ENCODE peak calls at places on chromosomes 2 and 18, in six cellular contexts. One of them, this sample, is unnamed.

GRCh38 chr2:203623616-203624015 is 82.8 kb upstream of the CD28 start:
- DNase-seq in activated T-cell treated with anti-CD3 and anti-CD28 coated beads, Interleukin-2, amount 50 U/mL, for 72 hours: no peak
- DNase-seq in CD8-positive, alpha-beta memory T cell: no peak
- DNase-seq in psoas muscle: no peak
- DNase-seq in NCI-H345: peak; percentile 7
- DNase-seq in cardiac septum: no peak
- DNase-seq in this sample: peak; percentile 22

GRCh38 chr2:21467910-21468309 is 344.1 kb downstream of the TDRD15 start:
- DNase-seq in CD8-positive, alpha-beta memory T cell: no peak
- DNase-seq in NCI-H345: no peak
- DNase-seq in psoas muscle: no peak
- DNase-seq in cardiac septum: no peak
- DNase-seq in activated T-cell treated with anti-CD3 and anti-CD28 coated beads, Interleukin-2, amount 50 U/mL, for 72 hours: no peak
- DNase-seq in this sample: no peak

GRCh38 chr18:27656167-27656778 is 471.2 kb upstream of the CHST9 start:
- DNase-seq in CD8-positive, alpha-beta memory T cell: no peak
- DNase-seq in cardiac septum: no peak
- DNase-seq in activated T-cell treated with anti-CD3 and anti-CD28 coated beads, Interleukin-2, amount 50 U/mL, for 72 hours: no peak
- DNase-seq in NCI-H345: no peak
- DNase-seq in psoas muscle: no peak
- DNase-seq in this sample: no peak

GRCh38 chr2:45946023-45946422 is 294.5 kb downstream of the PRKCE start:
- DNase-seq in psoas muscle: no peak
- DNase-seq in activated T-cell treated with anti-CD3 and anti-CD28 coated beads, Interleukin-2, amount 50 U/mL, for 72 hours: no peak
- DNase-seq in cardiac septum: no peak
- DNase-seq in NCI-H345: no peak
- DNase-seq in CD8-positive, alpha-beta memory T cell: no peak
- DNase-seq in this sample: no peak

GRCh38 chr18:45997689-45998088 is 30.6 kb upstream of the EPG5 start:
- DNase-seq in NCI-H345: no peak
- DNase-seq in cardiac septum: no peak
- DNase-seq in CD8-positive, alpha-beta memory T cell: peak; percentile 23
- DNase-seq in psoas muscle: no peak
- DNase-seq in activated T-cell treated with anti-CD3 and anti-CD28 coated beads, Interleukin-2, amount 50 U/mL, for 72 hours: peak; percentile 39
- DNase-seq in this sample: no peak

GRCh38 chr2:17301437-17301836 is 216.8 kb downstream of the RAD51AP2 start:
- DNase-seq in cardiac septum: no peak
- DNase-seq in activated T-cell treated with anti-CD3 and anti-CD28 coated beads, Interleukin-2, amount 50 U/mL, for 72 hours: no peak
- DNase-seq in NCI-H345: no peak
- DNase-seq in CD8-positive, alpha-beta memory T cell: no peak
- DNase-seq in psoas muscle: no peak
- DNase-seq in this sample: no peak

GRCh38 chr18:71028285-71028762 is 739.5 kb downstream of the SOCS6 start:
- DNase-seq in NCI-H345: no peak
- DNase-seq in activated T-cell treated with anti-CD3 and anti-CD28 coated beads, Interleukin-2, amount 50 U/mL, for 72 hours: no peak
- DNase-seq in psoas muscle: no peak
- DNase-seq in CD8-positive, alpha-beta memory T cell: no peak
- DNase-seq in cardiac septum: no peak
- DNase-seq in this sample: no peak

GRCh38 chr2:121049141-121049540 is 235.9 kb downstream of the TFCP2L1 start:
- DNase-seq in psoas muscle: no peak
- DNase-seq in activated T-cell treated with anti-CD3 and anti-CD28 coated beads, Interleukin-2, amount 50 U/mL, for 72 hours: no peak
- DNase-seq in NCI-H345: no peak
- DNase-seq in cardiac septum: no peak
- DNase-seq in CD8-positive, alpha-beta memory T cell: no peak
- DNase-seq in this sample: peak; percentile 76

GRCh38 chr2:239245872-239246701 is 154.7 kb downstream of the HDAC4 start:
- DNase-seq in activated T-cell treated with anti-CD3 and anti-CD28 coated beads, Interleukin-2, amount 50 U/mL, for 72 hours: no peak
- DNase-seq in psoas muscle: peak; percentile 64
- DNase-seq in CD8-positive, alpha-beta memory T cell: no peak
- DNase-seq in cardiac septum: no peak
- DNase-seq in NCI-H345: peak; percentile 73
- DNase-seq in this sample: peak; percentile 74

GRCh38 chr18:13565228-13565627 is 161.1 kb downstream of the FAM210A start:
- DNase-seq in cardiac septum: peak; percentile 87
- DNase-seq in activated T-cell treated with anti-CD3 and anti-CD28 coated beads, Interleukin-2, amount 50 U/mL, for 72 hours: no peak
- DNase-seq in psoas muscle: peak; percentile 41
- DNase-seq in NCI-H345: no peak
- DNase-seq in CD8-positive, alpha-beta memory T cell: no peak
- DNase-seq in this sample: no peak

GRCh38 chr2:11876436-11876835 is 130.0 kb downstream of the LPIN1 start:
- DNase-seq in psoas muscle: no peak
- DNase-seq in cardiac septum: no peak
- DNase-seq in NCI-H345: peak; percentile 17
- DNase-seq in CD8-positive, alpha-beta memory T cell: no peak
- DNase-seq in activated T-cell treated with anti-CD3 and anti-CD28 coated beads, Interleukin-2, amount 50 U/mL, for 72 hours: no peak
- DNase-seq in this sample: no peak

GRCh38 chr2:197137826-197138480 is 172.6 kb downstream of the ANKRD44 start:
- DNase-seq in psoas muscle: no peak
- DNase-seq in activated T-cell treated with anti-CD3 and anti-CD28 coated beads, Interleukin-2, amount 50 U/mL, for 72 hours: no peak
- DNase-seq in cardiac septum: no peak
- DNase-seq in NCI-H345: no peak
- DNase-seq in CD8-positive, alpha-beta memory T cell: no peak
- DNase-seq in this sample: no peak

GRCh38 chr2:158618859-158619490 is 162.2 kb downstream of the PKP4 start:
- DNase-seq in psoas muscle: no peak
- DNase-seq in CD8-positive, alpha-beta memory T cell: no peak
- DNase-seq in cardiac septum: no peak
- DNase-seq in NCI-H345: no peak
- DNase-seq in activated T-cell treated with anti-CD3 and anti-CD28 coated beads, Interleukin-2, amount 50 U/mL, for 72 hours: no peak
- DNase-seq in this sample: no peak

GRCh38 chr18:55763298-55763697 is 175.3 kb upstream of the TCF4 start:
- DNase-seq in CD8-positive, alpha-beta memory T cell: no peak
- DNase-seq in cardiac septum: no peak
- DNase-seq in activated T-cell treated with anti-CD3 and anti-CD28 coated beads, Interleukin-2, amount 50 U/mL, for 72 hours: no peak
- DNase-seq in NCI-H345: no peak
- DNase-seq in psoas muscle: no peak
- DNase-seq in this sample: no peak

GRCh38 chr2:219124379-219125110 is 36.1 kb downstream of the NHEJ1 start:
- DNase-seq in cardiac septum: no peak
- DNase-seq in activated T-cell treated with anti-CD3 and anti-CD28 coated beads, Interleukin-2, amount 50 U/mL, for 72 hours: no peak
- DNase-seq in CD8-positive, alpha-beta memory T cell: no peak
- DNase-seq in psoas muscle: no peak
- DNase-seq in NCI-H345: no peak
- DNase-seq in this sample: no peak

GRCh38 chr2:199581935-199582336 is 124.2 kb upstream of the SATB2 start:
- DNase-seq in NCI-H345: no peak
- DNase-seq in CD8-positive, alpha-beta memory T cell: no peak
- DNase-seq in psoas muscle: no peak
- DNase-seq in activated T-cell treated with anti-CD3 and anti-CD28 coated beads, Interleukin-2, amount 50 U/mL, for 72 hours: no peak
- DNase-seq in cardiac septum: no peak
- DNase-seq in this sample: no peak

GRCh38 chr18:33128581-33128980 is 311.9 kb downstream of the CCDC178 start:
- DNase-seq in psoas muscle: no peak
- DNase-seq in CD8-positive, alpha-beta memory T cell: no peak
- DNase-seq in activated T-cell treated with anti-CD3 and anti-CD28 coated beads, Interleukin-2, amount 50 U/mL, for 72 hours: no peak
- DNase-seq in NCI-H345: no peak
- DNase-seq in cardiac septum: no peak
- DNase-seq in this sample: no peak

GRCh38 chr18:48847807-48848486 is 102.8 kb downstream of the SMAD7 start:
- DNase-seq in CD8-positive, alpha-beta memory T cell: no peak
- DNase-seq in cardiac septum: no peak
- DNase-seq in psoas muscle: no peak
- DNase-seq in NCI-H345: no peak
- DNase-seq in activated T-cell treated with anti-CD3 and anti-CD28 coated beads, Interleukin-2, amount 50 U/mL, for 72 hours: no peak
- DNase-seq in this sample: no peak

GRCh38 chr2:174780871-174781270 is 16.6 kb upstream of the CHRNA1 start:
- DNase-seq in CD8-positive, alpha-beta memory T cell: no peak
- DNase-seq in psoas muscle: no peak
- DNase-seq in NCI-H345: no peak
- DNase-seq in activated T-cell treated with anti-CD3 and anti-CD28 coated beads, Interleukin-2, amount 50 U/mL, for 72 hours: no peak
- DNase-seq in cardiac septum: no peak
- DNase-seq in this sample: no peak

GRCh38 chr18:12911025-12911927 is 27.2 kb upstream of the PTPN2 start:
- DNase-seq in psoas muscle: peak; percentile 30
- DNase-seq in CD8-positive, alpha-beta memory T cell: peak; percentile 58
- DNase-seq in activated T-cell treated with anti-CD3 and anti-CD28 coated beads, Interleukin-2, amount 50 U/mL, for 72 hours: peak; percentile 75
- DNase-seq in NCI-H345: no peak
- DNase-seq in cardiac septum: no peak
- DNase-seq in this sample: peak; percentile 24

GRCh38 chr2:241571821-241572620 is 13.5 kb downstream of the BOK start:
- DNase-seq in activated T-cell treated with anti-CD3 and anti-CD28 coated beads, Interleukin-2, amount 50 U/mL, for 72 hours: no peak
- DNase-seq in CD8-positive, alpha-beta memory T cell: no peak
- DNase-seq in cardiac septum: no peak
- DNase-seq in psoas muscle: no peak
- DNase-seq in NCI-H345: no peak
- DNase-seq in this sample: no peak

GRCh38 chr2:233336541-233336940 is 17.8 kb upstream of the DGKD start:
- DNase-seq in CD8-positive, alpha-beta memory T cell: no peak
- DNase-seq in activated T-cell treated with anti-CD3 and anti-CD28 coated beads, Interleukin-2, amount 50 U/mL, for 72 hours: no peak
- DNase-seq in psoas muscle: no peak
- DNase-seq in cardiac septum: peak; percentile 55
- DNase-seq in NCI-H345: no peak
- DNase-seq in this sample: no peak

GRCh38 chr18:44729631-44730101 is 49.0 kb downstream of the SETBP1 start:
- DNase-seq in CD8-positive, alpha-beta memory T cell: no peak
- DNase-seq in NCI-H345: no peak
- DNase-seq in psoas muscle: no peak
- DNase-seq in cardiac septum: no peak
- DNase-seq in activated T-cell treated with anti-CD3 and anti-CD28 coated beads, Interleukin-2, amount 50 U/mL, for 72 hours: peak; percentile 61
- DNase-seq in this sample: no peak

GRCh38 chr2:38251940-38252339 is 125.1 kb downstream of the ATL2 start:
- DNase-seq in activated T-cell treated with anti-CD3 and anti-CD28 coated beads, Interleukin-2, amount 50 U/mL, for 72 hours: no peak
- DNase-seq in CD8-positive, alpha-beta memory T cell: no peak
- DNase-seq in cardiac septum: no peak
- DNase-seq in psoas muscle: no peak
- DNase-seq in NCI-H345: no peak
- DNase-seq in this sample: no peak

GRCh38 chr2:237452846-237453245 is 34.2 kb upstream of the MLPH start:
- DNase-seq in psoas muscle: no peak
- DNase-seq in activated T-cell treated with anti-CD3 and anti-CD28 coated beads, Interleukin-2, amount 50 U/mL, for 72 hours: no peak
- DNase-seq in CD8-positive, alpha-beta memory T cell: no peak
- DNase-seq in cardiac septum: no peak
- DNase-seq in NCI-H345: no peak
- DNase-seq in this sample: no peak

GRCh38 chr2:219429958-219430586 is 4.6 kb upstream of the SPEG start:
- DNase-seq in cardiac septum: no peak
- DNase-seq in psoas muscle: no peak
- DNase-seq in activated T-cell treated with anti-CD3 and anti-CD28 coated beads, Interleukin-2, amount 50 U/mL, for 72 hours: no peak
- DNase-seq in CD8-positive, alpha-beta memory T cell: no peak
- DNase-seq in NCI-H345: no peak
- DNase-seq in this sample: no peak

GRCh38 chr18:55321268-55322175 is 266.5 kb downstream of the TCF4 start:
- DNase-seq in cardiac septum: peak; percentile 95
- DNase-seq in psoas muscle: peak; percentile 95
- DNase-seq in NCI-H345: no peak
- DNase-seq in CD8-positive, alpha-beta memory T cell: no peak
- DNase-seq in activated T-cell treated with anti-CD3 and anti-CD28 coated beads, Interleukin-2, amount 50 U/mL, for 72 hours: peak; percentile 35
- DNase-seq in this sample: peak; percentile 67

GRCh38 chr18:36830141-36830495 is 1.2 kb downstream of the KIAA1328 start:
- DNase-seq in activated T-cell treated with anti-CD3 and anti-CD28 coated beads, Interleukin-2, amount 50 U/mL, for 72 hours: no peak
- DNase-seq in cardiac septum: no peak
- DNase-seq in NCI-H345: no peak
- DNase-seq in psoas muscle: no peak
- DNase-seq in CD8-positive, alpha-beta memory T cell: no peak
- DNase-seq in this sample: no peak

GRCh38 chr2:172086349-172087190 is 1.3 kb downstream of the DLX1 start:
- DNase-seq in psoas muscle: no peak
- DNase-seq in CD8-positive, alpha-beta memory T cell: peak; percentile 58
- DNase-seq in NCI-H345: no peak
- DNase-seq in activated T-cell treated with anti-CD3 and anti-CD28 coated beads, Interleukin-2, amount 50 U/mL, for 72 hours: peak; percentile 72
- DNase-seq in cardiac septum: no peak
- DNase-seq in this sample: peak; percentile 71

GRCh38 chr2:213251618-213252017 is 32.6 kb upstream of the SPAG16 start:
- DNase-seq in NCI-H345: peak; percentile 71
- DNase-seq in psoas muscle: no peak
- DNase-seq in activated T-cell treated with anti-CD3 and anti-CD28 coated beads, Interleukin-2, amount 50 U/mL, for 72 hours: no peak
- DNase-seq in cardiac septum: no peak
- DNase-seq in CD8-positive, alpha-beta memory T cell: peak; percentile 37
- DNase-seq in this sample: peak; percentile 13

GRCh38 chr2:127877136-127877535 is 8.6 kb downstream of the AMMECR1L start:
- DNase-seq in cardiac septum: no peak
- DNase-seq in psoas muscle: no peak
- DNase-seq in activated T-cell treated with anti-CD3 and anti-CD28 coated beads, Interleukin-2, amount 50 U/mL, for 72 hours: no peak
- DNase-seq in NCI-H345: no peak
- DNase-seq in CD8-positive, alpha-beta memory T cell: no peak
- DNase-seq in this sample: no peak

GRCh38 chr18:58407649-58408407 is 221.1 kb downstream of the ALPK2 start:
- DNase-seq in CD8-positive, alpha-beta memory T cell: no peak
- DNase-seq in cardiac septum: no peak
- DNase-seq in activated T-cell treated with anti-CD3 and anti-CD28 coated beads, Interleukin-2, amount 50 U/mL, for 72 hours: no peak
- DNase-seq in NCI-H345: no peak
- DNase-seq in psoas muscle: no peak
- DNase-seq in this sample: no peak

This sample was measured in NCI-H510A.